ENCODE peak calls at places on chromosome 3, in six cellular contexts. J is fibroblast of gingiva; I is activated CD8-positive, alpha-beta T cell treated with anti-CD3 and anti-CD28 coated beads, Interleukin-2, amount 10 ng/mL, durations not matched to agents 7 days and 5 days; Z is retina; M is EL; N is neural crest cell. V is an unnamed sample.

GRCh38 chr3:155972885-155973584 is 102.6 kb downstream of the GMPS start:
- DNase-seq in Z (no peak), J (no peak), M (no peak), N (no peak), I (no peak), V (no peak)

GRCh38 chr3:187265461-187265955 is 26.0 kb downstream of the MASP1 start:
- DNase-seq in I (no peak), M (peak), Z (no peak), N (no peak), J (no peak), V (no peak)

GRCh38 chr3:188721990-188722389 is 449.8 kb upstream of the TPRG1 start:
- DNase-seq in Z (no peak), I (no peak), M (no peak), N (no peak), J (no peak), V (no peak)

GRCh38 chr3:134315286-134316106 is 58.8 kb downstream of the AMOTL2 start:
- DNase-seq in Z (no peak), I (no peak), M (peak), N (no peak), J (peak), V (no peak)

GRCh38 chr3:5187920-5188418 is 462 bp downstream of the EDEM1 start:
- DNase-seq in N (peak), Z (no peak), I (peak), M (peak), J (peak), V (peak)

GRCh38 chr3:151974067-151974466 is 100.6 kb downstream of the SUCNR1 start:
- DNase-seq in M (peak), N (no peak), I (no peak), Z (no peak), J (peak), V (no peak)

GRCh38 chr3:72391659-72392058 is 456.6 kb downstream of the SHQ1 start:
- DNase-seq in N (no peak), M (no peak), Z (no peak), J (no peak), I (no peak), V (no peak)

GRCh38 chr3:197354195-197355059 is 56.0 kb upstream of the DLG1 start:
- DNase-seq in N (peak), J (peak), I (no peak), M (peak), Z (peak), V (no peak)

GRCh38 chr3:87836026-87836425 is 222.8 kb downstream of the CGGBP1 start:
- DNase-seq in Z (no peak), J (no peak), M (no peak), I (no peak), N (no peak), V (no peak)

GRCh38 chr3:17070560-17070959 is 185.8 kb downstream of the PLCL2 start:
- DNase-seq in M (peak), I (no peak), N (no peak), Z (no peak), J (peak), V (peak)

GRCh38 chr3:132006605-132007204 is 28.1 kb downstream of the CPNE4 start:
- DNase-seq in Z (no peak), J (peak), M (peak), N (peak), I (peak), V (peak)

GRCh38 chr3:72538070-72538745 is 310.0 kb downstream of the SHQ1 start:
- DNase-seq in N (no peak), J (no peak), I (no peak), Z (no peak), M (no peak), V (no peak)

GRCh38 chr3:39808467-39809180 is 785 bp upstream of the MYRIP start:
- DNase-seq in N (peak), I (no peak), Z (peak), M (peak), J (no peak), V (no peak)

GRCh38 chr3:33277193-33277882 is at the start of gene FBXL2:
- DNase-seq in I (peak), Z (peak), M (peak), N (peak), J (peak), V (peak)

GRCh38 chr3:113185436-113185835 is 25.9 kb upstream of the BOC start:
- DNase-seq in I (no peak), M (peak), Z (no peak), J (no peak), N (no peak), V (no peak)

GRCh38 chr3:111541911-111542483 is at the start of gene CD96:
- DNase-seq in M (no peak), I (peak), N (no peak), J (no peak), Z (no peak), V (no peak)

GRCh38 chr3:52001443-52001974 is 5.8 kb upstream of the RPL29 start:
- DNase-seq in J (peak), M (peak), I (peak), N (peak), Z (peak), V (peak)

GRCh38 chr3:62604301-62604700 is 231.0 kb upstream of the FEZF2 start:
- DNase-seq in N (no peak), Z (no peak), J (peak), I (no peak), M (peak), V (no peak)

GRCh38 chr3:29686889-29687592 is 406.2 kb downstream of the RBMS3 start:
- DNase-seq in J (no peak), I (no peak), Z (no peak), N (no peak), M (peak), V (no peak)

GRCh38 chr3:100100454-100100853 is 13.8 kb downstream of the FILIP1L start:
- DNase-seq in Z (no peak), I (no peak), J (no peak), M (peak), N (no peak), V (no peak)

GRCh38 chr3:130093741-130094391 is 12.2 kb downstream of the ALG1L2 start:
- DNase-seq in I (peak), N (no peak), J (no peak), M (no peak), Z (peak), V (peak)

GRCh38 chr3:155078959-155079794 is 942 bp upstream of the MME start:
- DNase-seq in M (peak), I (no peak), N (no peak), J (no peak), Z (peak), V (peak)

GRCh38 chr3:26613999-26614398 is 8.6 kb upstream of the LRRC3B start:
- DNase-seq in J (no peak), I (no peak), N (no peak), Z (no peak), M (no peak), V (no peak)

GRCh38 chr3:71072288-71072687 is 511.2 kb downstream of the FOXP1 start:
- DNase-seq in Z (no peak), J (peak), I (no peak), M (no peak), N (no peak), V (no peak)

GRCh38 chr3:160774172-160774571 is 18.1 kb downstream of the PPM1L start:
- DNase-seq in Z (no peak), J (no peak), M (no peak), N (no peak), I (no peak), V (no peak)

GRCh38 chr3:61701019-61701418 is 139.6 kb downstream of the PTPRG start:
- DNase-seq in M (no peak), Z (no peak), I (no peak), J (no peak), N (no peak), V (no peak)

GRCh38 chr3:68295457-68295856 is 636.9 kb downstream of the TAFA4 start:
- DNase-seq in N (no peak), I (no peak), J (no peak), M (no peak), Z (no peak), V (no peak)

GRCh38 chr3:65685621-65686020 is 353.1 kb downstream of the MAGI1 start:
- DNase-seq in M (peak), J (no peak), I (no peak), Z (no peak), N (no peak), V (no peak)

GRCh38 chr3:10927551-10927950 is 65.0 kb upstream of the SLC6A1 start:
- DNase-seq in N (no peak), I (no peak), M (no peak), J (no peak), Z (no peak), V (no peak)

GRCh38 chr3:119538772-119539171 is 20.6 kb downstream of the CD80 start:
- DNase-seq in Z (no peak), M (no peak), I (no peak), N (no peak), J (no peak), V (no peak)

GRCh38 chr3:172616061-172616461 is 92.8 kb upstream of the TNFSF10 start:
- DNase-seq in N (no peak), I (no peak), M (peak), J (no peak), Z (no peak), V (no peak)

GRCh38 chr3:39187372-39188155 is 4.8 kb downstream of the XIRP1 start:
- DNase-seq in Z (no peak), M (no peak), J (no peak), I (no peak), N (no peak), V (no peak)

GRCh38 chr3:124648551-124648950 is 81.7 kb upstream of the UMPS start:
- DNase-seq in J (no peak), M (no peak), Z (no peak), N (no peak), I (no peak), V (no peak)

GRCh38 chr3:122975163-122975923 is 52.2 kb downstream of the SEMA5B start:
- DNase-seq in M (peak), N (no peak), Z (peak), J (no peak), I (peak), V (no peak)

GRCh38 chr3:71391361-71391760 is 192.2 kb downstream of the FOXP1 start:
- DNase-seq in I (no peak), J (no peak), Z (no peak), M (no peak), N (no peak), V (no peak)

GRCh38 chr3:5426094-5426883 is 238.8 kb downstream of the EDEM1 start:
- DNase-seq in J (no peak), M (peak), I (peak), Z (peak), N (peak), V (peak)

GRCh38 chr3:172106037-172106559 is 66.7 kb downstream of the FNDC3B start:
- DNase-seq in I (no peak), N (no peak), J (no peak), Z (no peak), M (no peak), V (no peak)

GRCh38 chr3:150227839-150228238 is 180.3 kb upstream of the TSC22D2 start:
- DNase-seq in N (peak), Z (peak), M (peak), J (peak), I (peak), V (peak)

V was measured in K562.